ENCODE peak calls at places on chromosomes 16 and 17, in ten cellular contexts. M, G, X, N, D, I, W, L, H and R are unnamed samples.

GRCh38 chr16:48158296-48158695 is 2.5 kb upstream of the ABCC12 start:
- DNase-seq in M (no peak), G (no peak), X (peak), N (peak), D (peak), I (peak), W (no peak), L (peak), H (no peak), R (peak)

GRCh38 chr16:17519041-17519440 is 48.3 kb upstream of the XYLT1 start:
- DNase-seq in M (no peak), G (no peak), X (no peak), N (no peak), D (no peak), I (no peak), W (no peak), L (no peak), H (no peak), R (no peak)

GRCh38 chr17:82237746-82238561 is 9.1 kb downstream of the SLC16A3 start:
- DNase-seq in M (no peak), G (no peak), X (no peak), N (no peak), D (no peak), I (peak), W (no peak), L (no peak), H (peak), R (no peak)

GRCh38 chr17:59634632-59635561 is 15.2 kb downstream of the CLTC start:
- DNase-seq in M (no peak), G (no peak), X (peak), N (no peak), D (no peak), I (no peak), W (no peak), L (no peak), H (no peak), R (no peak)

GRCh38 chr16:20042848-20043247 is 30.8 kb downstream of the GPR139 start:
- DNase-seq in M (no peak), G (no peak), X (peak), N (peak), D (no peak), I (peak), W (no peak), L (no peak), H (no peak), R (no peak)

GRCh38 chr17:81551458-81552243 is 502 bp downstream of the FAAP100 start:
- DNase-seq in M (peak), G (no peak), X (no peak), N (peak), D (no peak), I (peak), W (no peak), L (no peak), H (no peak), R (peak)

GRCh38 chr16:50534958-50535357 is 13.2 kb upstream of the NKD1 start:
- DNase-seq in M (no peak), G (no peak), X (no peak), N (no peak), D (no peak), I (no peak), W (no peak), L (no peak), H (no peak), R (no peak)

GRCh38 chr17:75601057-75601987 is 13.7 kb downstream of the MYO15B start:
- DNase-seq in M (peak), G (peak), X (peak), N (peak), D (no peak), I (peak), W (no peak), L (peak), H (peak), R (peak)

GRCh38 chr16:12485425-12485824 is 318.3 kb downstream of the CPPED1 start:
- DNase-seq in M (no peak), G (no peak), X (no peak), N (no peak), D (no peak), I (no peak), W (no peak), L (no peak), H (no peak), R (no peak)

GRCh38 chr17:28335959-28336871 is 654 bp downstream of the TNFAIP1 start:
- DNase-seq in M (peak), G (peak), X (peak), N (peak), D (peak), I (peak), W (peak), L (peak), H (peak), R (no peak)

GRCh38 chr16:49564577-49565224 is 191.1 kb downstream of the C16orf78 start:
- DNase-seq in M (no peak), G (no peak), X (no peak), N (no peak), D (no peak), I (no peak), W (no peak), L (no peak), H (no peak), R (no peak)

GRCh38 chr17:45791935-45792334 is 7.8 kb downstream of the CRHR1 start:
- DNase-seq in M (no peak), G (peak), X (peak), N (peak), D (no peak), I (no peak), W (no peak), L (no peak), H (no peak), R (no peak)

GRCh38 chr16:14434860-14435259 is 195.2 kb downstream of the PARN start:
- DNase-seq in M (no peak), G (no peak), X (no peak), N (no peak), D (no peak), I (no peak), W (no peak), L (no peak), H (no peak), R (no peak)

DNA sequence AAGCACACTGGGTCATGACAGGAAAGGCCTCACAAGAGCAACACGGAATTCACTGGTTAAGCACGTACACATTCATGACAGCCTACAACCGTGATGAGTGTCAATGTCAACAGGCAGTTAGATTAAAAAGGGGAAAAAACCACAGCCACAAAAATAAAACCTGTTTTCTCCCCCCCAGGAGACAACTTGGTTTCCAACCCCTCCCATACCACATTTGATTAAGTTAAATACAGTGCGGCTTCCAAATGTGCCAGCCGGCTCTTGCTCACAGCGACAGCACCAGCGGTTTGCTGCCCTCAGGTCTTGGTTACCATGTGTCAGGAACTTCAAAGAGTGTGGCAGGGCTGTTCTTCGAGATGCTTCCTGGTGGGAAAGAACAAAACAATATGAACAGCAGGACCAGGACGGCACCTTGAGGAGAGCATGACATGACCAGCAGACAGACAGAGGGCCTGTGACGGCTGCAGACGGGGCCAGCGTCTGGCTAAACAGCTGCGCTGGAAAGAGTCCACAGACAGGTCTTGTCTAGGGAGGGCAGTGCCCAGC is 193.6 kb downstream of the PARN start:
- DNase-seq in M (no peak), G (no peak), X (no peak), N (no peak), D (no peak), I (no peak), W (no peak), L (no peak), H (no peak), R (no peak)
- H3K4me3 ChIP-seq in M (no peak), G (no peak), X (no peak), N (no peak), D (no peak), I (no peak), W (no peak), L (no peak), H (no peak), R (no peak)

GRCh38 chr16:2148714-2149629 is 547 bp downstream of the RAB26 start:
- DNase-seq in M (peak), G (peak), X (peak), N (peak), D (no peak), I (peak), W (no peak), L (no peak), H (peak), R (peak)
- TF ChIP-seq CTCF in M (no peak), G (no peak), X (no peak), N (peak), D (no peak), I (no peak), W (no peak), L (no peak), H (no peak), R (no peak)

GRCh38 chr17:69451416-69452394 is 37.2 kb downstream of the MAP2K6 start:
- DNase-seq in M (no peak), G (no peak), X (no peak), N (no peak), D (no peak), I (no peak), W (no peak), L (no peak), H (no peak), R (peak)
- H3K4me3 ChIP-seq in M (no peak), G (no peak), X (no peak), N (no peak), D (no peak), I (no peak), W (no peak), L (no peak), H (no peak), R (peak)

DNA sequence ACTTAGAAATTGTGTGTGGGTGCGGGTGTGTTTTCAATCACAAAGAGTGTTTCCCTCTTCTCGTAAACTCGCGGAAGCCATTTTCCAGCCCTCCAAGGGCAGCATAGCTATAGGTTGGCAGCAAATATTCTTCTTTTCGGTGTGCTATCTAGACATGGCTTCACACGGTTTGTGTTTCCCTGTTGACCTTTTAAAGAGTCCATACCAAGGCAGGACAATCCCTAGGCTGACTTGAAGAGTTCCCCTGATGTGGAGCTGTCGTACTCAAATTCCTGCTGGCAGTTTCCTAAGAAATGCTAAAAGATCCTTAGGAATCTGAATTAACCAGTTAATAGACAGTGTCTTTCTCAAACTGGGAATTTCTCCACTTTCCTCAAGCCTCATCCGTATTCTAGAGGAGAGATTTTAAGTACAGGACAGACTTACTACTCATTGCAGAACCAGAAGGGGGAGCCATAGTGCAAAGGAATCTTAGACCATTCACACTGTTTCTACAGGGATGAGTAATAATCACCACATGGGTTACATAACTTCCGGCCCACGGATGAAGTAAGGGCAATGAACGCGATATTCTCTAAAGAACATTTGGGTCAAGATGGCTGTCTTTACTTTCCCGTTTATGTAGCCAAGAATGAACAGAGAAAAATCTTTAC is 288.6 kb upstream of the ELAC2 start:
- DNase-seq in M (peak), G (no peak), X (peak), N (peak), D (peak), I (peak), W (peak), L (peak), H (no peak), R (peak)
- TF ChIP-seq CTCF in M (peak), G (no peak), X (no peak), N (peak), D (peak), I (peak), W (peak), L (peak), H (peak), R (peak)

GRCh38 chr17:39928868-39929651 is 1.5 kb downstream of the LRRC3C start:
- DNase-seq in M (no peak), G (no peak), X (peak), N (peak), D (peak), I (peak), W (no peak), L (peak), H (no peak), R (peak)
- H3K4me3 ChIP-seq in M (no peak), G (peak), X (no peak), N (no peak), D (no peak), I (no peak), W (peak), L (peak), H (peak), R (peak)

DNA sequence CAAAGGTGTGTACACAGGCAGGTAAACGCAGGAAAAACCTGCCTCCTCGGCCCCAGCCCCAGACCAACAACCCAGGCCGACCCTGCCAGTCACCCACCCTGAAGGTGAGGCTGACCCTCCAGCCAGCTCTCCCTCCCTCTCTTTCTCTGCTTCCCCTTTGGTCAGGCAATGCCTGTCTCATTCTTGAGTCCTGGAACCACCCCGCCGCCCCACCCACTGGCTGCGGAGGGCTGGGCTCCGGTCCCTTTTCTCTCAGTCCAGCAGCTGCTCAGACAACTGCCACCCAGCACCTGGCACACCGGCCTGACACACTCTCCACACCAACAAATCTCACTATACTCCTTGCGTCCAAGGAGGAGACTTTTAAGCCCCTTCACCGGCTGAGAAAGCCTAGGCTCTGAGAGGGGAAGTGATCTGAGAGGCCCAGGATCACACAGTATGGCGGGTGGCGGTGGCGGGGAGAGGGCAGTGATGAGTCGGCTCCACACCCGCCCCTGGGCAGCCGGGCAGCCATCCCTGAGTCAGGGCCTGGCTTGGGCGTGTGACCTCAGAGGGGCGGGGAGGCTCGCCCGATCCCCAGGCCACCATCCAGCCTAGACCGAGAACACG is 687 bp downstream of the FLII start:
- DNase-seq in M (peak), G (peak), X (peak), N (peak), D (no peak), I (peak), W (peak), L (no peak), H (peak), R (peak)
- TF ChIP-seq CTCF in M (no peak), G (no peak), X (peak), N (no peak), D (no peak), I (no peak), W (no peak), L (no peak), H (peak), R (no peak)